ENCODE peak calls at places on chromosome 6, in five cellular contexts. S is astrocyte of the cerebellum, N is heart left ventricle, H is omental fat pad, K is testis. Y is an unnamed sample.

GRCh38 chr6:40986871-40987270 is 52.1 kb downstream of the UNC5CL start:
- DNase-seq in K (no peak), H (no peak), S (no peak), N (no peak), Y (no peak)

GRCh38 chr6:142790257-142790656 is 154.7 kb downstream of the HIVEP2 start:
- DNase-seq in H (no peak), S (no peak), N (no peak), K (no peak), Y (no peak)

GRCh38 chr6:52161689-52162438 is 24.3 kb upstream of the IL17A start:
- DNase-seq in K (no peak), N (no peak), H (no peak), S (no peak), Y (no peak)

GRCh38 chr6:95576621-95577316 is 566 bp upstream of the MANEA start:
- DNase-seq in N (no peak), H (no peak), K (no peak), S (no peak), Y (peak)

GRCh38 chr6:47076422-47077344 is 34.6 kb upstream of the ADGRF1 start:
- DNase-seq in N (peak), H (no peak), K (peak), S (no peak), Y (no peak)

GRCh38 chr6:139374357-139375238 is at the start of gene CITED2:
- DNase-seq in S (peak), H (peak), N (peak), K (peak), Y (peak)

GRCh38 chr6:81933089-81933488 is 180.6 kb upstream of the TENT5A start:
- DNase-seq in S (no peak), N (no peak), H (no peak), K (no peak), Y (no peak)

GRCh38 chr6:133815313-133815712 is 73.6 kb upstream of the TCF21 start:
- DNase-seq in H (no peak), N (no peak), K (no peak), S (no peak), Y (no peak)

GRCh38 chr6:22681761-22682160 is 112.4 kb downstream of the HDGFL1 start:
- DNase-seq in N (no peak), K (no peak), S (no peak), H (no peak), Y (no peak)

GRCh38 chr6:142028527-142028926 is 104.2 kb upstream of the GJE1 start:
- DNase-seq in S (no peak), H (no peak), K (no peak), N (no peak), Y (no peak)

GRCh38 chr6:1507251-1507650 is 102.5 kb upstream of the FOXC1 start:
- DNase-seq in H (no peak), S (no peak), K (no peak), N (no peak), Y (no peak)

GRCh38 chr6:109373333-109373732 is 8.9 kb downstream of the CD164 start:
- DNase-seq in K (no peak), N (no peak), H (no peak), S (no peak), Y (no peak)

GRCh38 chr6:143223895-143224294 is 163.2 kb downstream of the AIG1 start:
- DNase-seq in H (no peak), N (peak), K (peak), S (no peak), Y (no peak)

DNA sequence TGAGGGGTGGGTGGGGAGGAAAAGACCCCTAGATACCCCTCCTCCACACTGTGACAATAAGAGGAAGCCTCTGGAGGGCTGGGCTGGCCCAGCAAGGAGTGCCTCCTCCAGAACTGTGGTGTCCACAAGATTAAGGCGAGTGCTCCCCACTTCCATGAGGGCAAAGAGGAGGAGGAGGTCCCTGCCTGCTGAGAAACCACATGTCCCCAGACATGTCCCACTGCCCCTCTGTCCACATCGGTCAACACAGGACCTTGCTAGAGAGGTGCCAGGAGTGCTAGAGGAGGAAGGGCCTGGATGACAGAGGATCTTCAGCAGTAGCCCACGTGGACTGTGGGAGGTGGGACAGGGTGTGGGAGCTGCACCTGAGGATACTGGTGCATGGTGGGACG is 3.1 kb downstream of the RAET1G start:
- DNase-seq in S (no peak), N (no peak), H (no peak), K (no peak), Y (no peak)
- TF ChIP-seq CTCF in S (no peak), N (no peak), H (no peak), K (no peak), Y (no peak)

DNA sequence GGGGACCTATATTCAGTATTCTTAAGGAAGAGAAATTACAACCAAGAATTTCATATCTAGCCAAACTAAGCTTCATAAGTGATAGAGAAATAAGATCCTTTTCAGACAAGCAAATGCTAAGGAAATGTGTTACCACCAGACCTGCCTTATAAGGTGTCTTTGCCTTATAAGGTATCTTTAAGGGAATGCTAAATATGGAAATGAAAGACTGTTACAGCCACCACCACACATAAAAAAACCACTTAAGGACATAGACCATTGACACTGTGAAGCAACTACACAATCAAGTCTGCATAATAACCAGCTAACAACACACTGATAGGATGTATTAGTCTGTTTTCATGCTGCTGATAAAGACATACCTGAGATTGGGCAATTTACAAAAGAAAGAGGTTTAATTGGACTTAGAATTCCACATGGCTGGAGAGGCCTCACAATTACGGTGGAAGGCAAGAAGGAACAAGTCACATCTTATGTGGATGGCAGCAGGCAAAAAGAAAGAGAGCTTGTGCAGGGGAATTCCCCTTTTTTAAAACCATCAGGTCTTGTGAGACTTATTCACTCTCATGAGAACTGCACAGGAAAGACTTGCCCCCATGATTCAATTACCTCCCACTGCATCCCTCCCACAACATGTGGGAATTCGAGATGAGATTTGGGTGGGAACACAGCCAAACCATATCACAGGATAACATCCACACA is 119.2 kb upstream of the LAMA2 start:
- DNase-seq in K (no peak), S (no peak), N (no peak), H (no peak), Y (no peak)
- TF ChIP-seq CTCF in K (no peak), S (no peak), N (no peak), H (no peak), Y (no peak)

DNA sequence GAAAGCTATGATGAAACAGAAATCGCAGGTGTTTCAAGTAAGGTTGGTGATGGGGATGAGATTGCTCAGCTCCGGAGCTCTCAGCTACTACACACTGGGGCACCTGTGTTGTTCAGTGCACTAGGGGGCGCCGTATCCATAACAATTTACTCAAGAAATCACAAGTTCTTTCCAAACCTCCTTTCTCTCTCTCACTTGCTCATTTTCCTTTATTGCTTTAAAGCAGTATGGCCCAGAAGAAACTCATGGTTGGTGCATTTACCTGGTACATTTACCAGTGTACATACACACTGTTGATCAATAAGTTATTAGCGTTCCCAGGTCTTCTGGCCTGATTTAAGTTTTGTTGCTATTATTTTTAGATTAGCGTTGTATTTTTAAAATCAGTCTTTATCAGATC is 235.2 kb upstream of the TAB2 start:
- DNase-seq in N (peak), K (peak), H (peak), S (peak), Y (peak)
- TF ChIP-seq CTCF in N (peak), K (peak), H (peak), S (peak), Y (peak)

GRCh38 chr6:97591955-97592354 is 308.9 kb upstream of the MMS22L start:
- DNase-seq in N (no peak), K (no peak), S (no peak), H (no peak), Y (no peak)

DNA sequence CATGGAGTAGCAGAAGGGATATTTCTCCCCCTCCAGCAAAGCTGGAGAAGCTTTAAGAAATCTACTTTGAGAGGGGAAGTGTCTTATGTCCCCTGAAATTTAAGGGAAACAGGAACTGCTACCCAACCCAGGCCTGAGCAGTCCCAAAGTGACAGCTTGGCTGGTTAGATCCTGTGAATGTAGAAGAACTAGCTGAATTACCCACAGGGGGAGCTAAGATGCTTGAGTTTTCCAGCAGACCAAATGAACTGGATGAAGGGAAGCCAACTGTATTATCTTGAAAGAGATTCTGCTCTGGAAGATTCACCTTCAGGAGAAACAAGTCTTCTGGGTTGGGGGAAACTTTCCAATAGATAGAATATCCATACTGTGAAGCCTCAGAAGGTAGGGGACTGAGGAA is 303.3 kb upstream of the MMS22L start:
- DNase-seq in K (no peak), S (peak), N (no peak), H (no peak), Y (peak)
- TF ChIP-seq CTCF in K (no peak), S (peak), N (no peak), H (no peak), Y (no peak)

GRCh38 chr6:168925671-168926070 is 328.0 kb downstream of the THBS2 start:
- DNase-seq in N (no peak), K (no peak), S (no peak), H (no peak), Y (no peak)

GRCh38 chr6:168928012-168928411 is 325.6 kb downstream of the THBS2 start:
- DNase-seq in S (no peak), K (no peak), H (no peak), N (no peak), Y (no peak)

GRCh38 chr6:168927026-168927425 is 326.6 kb downstream of the THBS2 start:
- DNase-seq in N (no peak), S (no peak), K (no peak), H (no peak), Y (no peak)

GRCh38 chr6:168923171-168923570 is 330.5 kb downstream of the THBS2 start:
- DNase-seq in K (no peak), S (no peak), H (no peak), N (no peak), Y (no peak)

DNA sequence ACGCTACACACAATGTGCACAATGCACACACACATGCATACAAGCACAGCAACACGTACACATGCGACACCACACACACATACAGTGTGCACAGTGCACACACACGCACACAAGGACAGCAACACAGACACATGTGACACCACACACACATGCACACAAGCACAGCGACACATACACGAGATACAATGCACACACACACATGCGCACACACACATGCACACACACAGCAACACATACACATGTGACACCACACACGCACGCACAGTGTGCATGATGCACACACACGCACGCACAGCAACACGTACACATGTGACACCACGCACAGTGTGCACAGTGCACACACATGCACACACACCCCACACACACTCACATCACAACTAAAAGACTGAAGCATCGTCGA is 327.3 kb downstream of the THBS2 start:
- DNase-seq in K (no peak), N (no peak), S (no peak), H (no peak), Y (no peak)
- TF ChIP-seq CTCF in K (no peak), N (no peak), S (no peak), H (no peak), Y (no peak)

DNA sequence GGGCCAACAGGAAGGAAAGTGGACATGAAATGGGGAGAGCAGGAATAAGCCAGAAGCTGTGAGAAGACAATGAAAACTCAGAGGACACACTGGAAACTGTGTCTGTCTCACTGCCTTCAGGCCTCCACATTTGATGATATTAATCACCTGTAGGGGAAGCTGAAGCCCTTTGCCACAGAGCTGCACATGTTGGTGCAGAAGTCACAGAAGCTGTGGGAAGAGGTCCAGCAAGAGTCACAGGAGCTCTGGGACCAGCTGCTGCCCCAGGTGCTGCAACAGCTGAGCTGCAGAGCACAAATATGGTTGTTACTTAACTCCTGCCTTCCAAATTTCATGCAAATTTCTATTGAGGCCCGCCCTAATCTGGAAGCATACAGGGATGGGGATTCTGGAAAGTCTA is 169.3 kb downstream of the OGFRL1 start:
- DNase-seq in N (no peak), S (no peak), H (no peak), K (no peak), Y (no peak)
- TF ChIP-seq CTCF in N (no peak), S (no peak), H (no peak), K (no peak), Y (no peak)

DNA sequence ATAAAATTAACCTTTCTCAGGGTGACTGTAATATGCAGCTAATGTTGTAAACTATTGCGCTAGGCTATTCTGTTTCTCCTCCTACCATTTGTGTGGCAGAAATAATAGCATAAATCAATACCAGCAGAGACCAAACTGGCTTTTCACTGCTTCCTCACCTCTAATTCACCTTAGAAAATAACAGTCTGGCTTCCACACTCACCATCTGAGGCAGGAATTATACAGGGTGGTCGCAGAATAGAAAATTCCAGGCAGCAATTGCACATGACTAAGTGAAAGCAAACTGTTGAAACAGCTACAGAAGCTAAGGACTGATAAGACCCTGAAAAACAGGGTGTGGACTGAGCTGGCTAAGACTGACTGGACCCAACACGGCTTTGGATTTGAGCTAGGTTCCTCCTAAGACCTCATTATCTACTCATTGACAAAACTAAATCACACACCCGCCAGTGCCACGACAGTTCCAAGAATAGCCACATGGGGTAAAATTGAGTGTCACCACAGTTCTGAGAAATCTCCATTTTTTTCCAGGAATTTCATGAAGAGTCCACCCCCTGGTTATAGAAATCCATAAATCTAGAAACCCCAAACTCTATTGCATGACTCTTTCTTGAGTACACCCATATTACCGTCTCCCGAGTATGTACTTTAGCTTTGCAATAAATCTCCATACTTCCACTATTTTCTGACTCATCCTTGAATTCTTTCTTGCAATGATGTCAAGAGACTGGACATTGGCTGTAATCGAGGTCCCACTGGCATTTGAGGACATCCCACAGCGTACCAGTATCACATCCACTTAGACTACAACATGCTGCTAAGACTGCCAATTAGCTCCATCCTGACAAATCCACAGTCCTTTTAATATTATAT is 60.9 kb upstream of the KCNQ5 start:
- DNase-seq in H (no peak), K (no peak), S (no peak), N (no peak), Y (no peak)
- TF ChIP-seq CTCF in H (no peak), K (no peak), S (no peak), N (no peak), Y (no peak)

GRCh38 chr6:122187186-122187585 is 212.3 kb upstream of the HSF2 start:
- DNase-seq in H (no peak), S (no peak), N (no peak), K (no peak), Y (no peak)

GRCh38 chr6:122178988-122179387 is 220.5 kb upstream of the HSF2 start:
- DNase-seq in S (no peak), N (no peak), K (no peak), H (no peak), Y (no peak)

GRCh38 chr6:122180132-122180531 is 219.3 kb upstream of the HSF2 start:
- DNase-seq in N (peak), K (no peak), H (no peak), S (no peak), Y (no peak)

GRCh38 chr6:122184260-122184934 is 215.1 kb upstream of the HSF2 start:
- DNase-seq in N (no peak), S (peak), H (no peak), K (no peak), Y (no peak)
- TF ChIP-seq CTCF in N (peak), S (peak), H (no peak), K (peak), Y (no peak)

DNA sequence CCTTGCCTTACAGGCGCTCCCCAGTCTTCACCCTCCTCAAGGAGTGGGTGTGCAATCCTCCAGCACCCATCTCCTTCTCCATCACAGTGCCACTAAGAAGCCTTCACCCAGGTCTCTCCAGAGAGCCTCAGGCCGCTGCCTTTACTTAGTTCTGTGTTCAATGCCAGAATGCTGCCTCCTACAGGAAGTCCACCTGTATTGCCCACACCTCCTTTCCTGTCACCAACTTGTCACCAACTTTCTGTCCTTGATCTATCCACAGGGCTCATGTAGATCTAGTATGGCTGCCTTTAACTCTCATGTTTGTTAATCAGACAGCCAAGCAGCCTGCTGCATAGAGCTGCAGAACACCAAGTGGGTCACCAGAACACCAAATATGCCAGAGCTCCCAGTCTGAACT is 546 bp upstream of the LST1 start:
- DNase-seq in S (no peak), H (no peak), N (no peak), K (no peak), Y (peak)
- TF ChIP-seq CTCF in S (peak), H (no peak), N (no peak), K (no peak), Y (peak)

DNA sequence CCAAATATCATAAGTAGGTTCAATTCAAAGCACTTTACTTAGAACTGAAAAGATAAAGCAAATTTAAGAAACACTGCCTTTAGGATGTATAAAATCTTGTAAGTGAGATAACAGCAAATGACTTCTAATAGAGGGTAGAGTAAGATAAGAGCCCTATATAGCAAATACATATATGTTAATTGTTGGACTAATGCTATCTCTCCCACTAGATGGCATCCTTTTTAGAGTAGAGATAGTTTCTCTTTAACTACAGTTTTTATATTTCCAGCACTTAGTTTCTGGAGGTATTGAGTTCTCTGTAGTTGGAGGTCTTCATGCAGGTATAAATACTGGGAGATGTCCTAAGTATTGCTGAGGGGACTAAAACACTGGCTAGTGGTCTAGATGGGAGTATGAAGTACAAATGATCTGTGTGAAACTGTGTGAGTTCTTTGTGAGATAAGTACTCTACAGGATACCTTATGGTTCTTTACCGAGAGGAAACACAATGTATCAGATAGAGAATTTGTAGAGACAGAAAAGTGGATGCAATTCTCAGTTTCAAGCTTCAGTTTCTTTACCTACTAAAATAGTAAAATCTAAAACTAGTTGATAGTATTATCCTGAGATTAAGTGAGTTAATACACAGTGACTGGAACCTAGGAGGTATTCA is 399.3 kb downstream of the KHDRBS2 start:
- DNase-seq in N (no peak), S (no peak), K (no peak), H (no peak), Y (no peak)
- TF ChIP-seq CTCF in N (no peak), S (no peak), K (no peak), H (no peak), Y (no peak)